ENCODE peak calls at places on chromosomes 6 and 20, in four cellular contexts. X is A549, S is HepG2, Q is H1. E is an unnamed sample.

GRCh38 chr6:161917645-161918044 is 643.8 kb upstream of the AGPAT4 start:
- DNase-seq in X (no peak), Q (no peak), S (no peak), E (no peak)

GRCh38 chr6:14211596-14211961 is 94.0 kb downstream of the CD83 start:
- DNase-seq in X (no peak), S (peak), Q (peak), E (peak)

GRCh38 chr20:40046703-40047102 is 642.3 kb downstream of the MAFB start:
- DNase-seq in Q (no peak), S (no peak), X (no peak), E (no peak)

GRCh38 chr6:7468382-7469081 is 72.9 kb upstream of the DSP start:
- DNase-seq in Q (no peak), S (no peak), X (peak), E (peak)

GRCh38 chr20:62876826-62877728 is 15.5 kb upstream of the TCFL5 start:
- DNase-seq in Q (no peak), X (no peak), S (no peak), E (no peak)

GRCh38 chr6:149275621-149276020 is 41.9 kb upstream of the TAB2 start:
- DNase-seq in X (no peak), S (no peak), Q (no peak), E (no peak)

GRCh38 chr6:3540980-3541379 is 84.1 kb upstream of the SLC22A23 start:
- DNase-seq in Q (no peak), X (no peak), S (no peak), E (no peak)

GRCh38 chr6:52992980-52993379 is 2.1 kb downstream of the GSTA4 start:
- DNase-seq in S (no peak), Q (no peak), X (no peak), E (no peak)

GRCh38 chr20:50107086-50107645 is 5.8 kb downstream of the UBE2V1 start:
- DNase-seq in Q (no peak), X (no peak), S (no peak), E (no peak)

GRCh38 chr20:60694763-60695162 is 557.3 kb upstream of the CDH4 start:
- DNase-seq in Q (no peak), S (no peak), X (no peak), E (no peak)

GRCh38 chr6:34484899-34485298 is 19.0 kb downstream of the PACSIN1 start:
- DNase-seq in S (no peak), Q (no peak), X (no peak), E (peak)

GRCh38 chr6:108473197-108473596 is 87.5 kb upstream of the FOXO3 start:
- DNase-seq in Q (no peak), S (no peak), X (no peak), E (no peak)

GRCh38 chr20:25042531-25043498 is 15.1 kb downstream of the ACSS1 start:
- DNase-seq in S (no peak), X (no peak), Q (no peak), E (no peak)

GRCh38 chr6:132060591-132060990 is 109.4 kb upstream of the CCN2 start:
- DNase-seq in S (peak), X (peak), Q (no peak), E (no peak)

GRCh38 chr6:127464161-127464880 is 5.1 kb upstream of the KIAA0408 start:
- DNase-seq in X (no peak), Q (no peak), S (no peak), E (no peak)

GRCh38 chr20:35657271-35657670 is 7.4 kb downstream of the CPNE1 start:
- DNase-seq in X (no peak), Q (no peak), S (no peak), E (no peak)

GRCh38 chr20:53691811-53692192 is 98.2 kb upstream of the ZNF217 start:
- DNase-seq in S (no peak), Q (no peak), X (no peak), E (no peak)

GRCh38 chr20:24102749-24103148 is 114.2 kb upstream of the GGTLC1 start:
- DNase-seq in S (no peak), X (peak), Q (no peak), E (no peak)

GRCh38 chr6:20907486-20908071 is 373.3 kb downstream of the CDKAL1 start:
- DNase-seq in S (no peak), Q (no peak), X (no peak), E (peak)

GRCh38 chr6:105310371-105310770 is 92.5 kb downstream of the PREP start:
- DNase-seq in Q (no peak), S (no peak), X (no peak), E (no peak)

GRCh38 chr6:52162940-52163908 is 23.0 kb upstream of the IL17A start:
- DNase-seq in X (peak), Q (no peak), S (peak), E (no peak)

GRCh38 chr20:36209921-36210320 is 26.4 kb upstream of the AAR2 start:
- DNase-seq in Q (no peak), S (no peak), X (no peak), E (no peak)

GRCh38 chr6:5344038-5344437 is 82.7 kb downstream of the FARS2 start:
- DNase-seq in X (no peak), Q (no peak), S (no peak), E (no peak)

GRCh38 chr20:17140894-17141293 is 85.9 kb upstream of the PCSK2 start:
- DNase-seq in Q (no peak), S (no peak), X (no peak), E (no peak)

GRCh38 chr6:26195924-26196845 is 109.0 kb downstream of the HFE start:
- DNase-seq in X (no peak), S (peak), Q (no peak), E (no peak)

GRCh38 chr20:54680872-54681297 is 205.5 kb downstream of the DOK5 start:
- DNase-seq in Q (no peak), X (peak), S (peak), E (peak)

GRCh38 chr6:30990422-30991086 is 7.0 kb downstream of the MUC21 start:
- DNase-seq in X (no peak), Q (no peak), S (no peak), E (no peak)

GRCh38 chr20:12577213-12577612 is 431.6 kb upstream of the SPTLC3 start:
- DNase-seq in S (no peak), Q (no peak), X (no peak), E (no peak)

GRCh38 chr20:12575352-12576095 is 433.2 kb upstream of the SPTLC3 start:
- DNase-seq in S (no peak), Q (no peak), X (no peak), E (no peak)

GRCh38 chr20:12570371-12570770 is 438.4 kb upstream of the SPTLC3 start:
- DNase-seq in Q (peak), S (peak), X (peak), E (no peak)

DNA sequence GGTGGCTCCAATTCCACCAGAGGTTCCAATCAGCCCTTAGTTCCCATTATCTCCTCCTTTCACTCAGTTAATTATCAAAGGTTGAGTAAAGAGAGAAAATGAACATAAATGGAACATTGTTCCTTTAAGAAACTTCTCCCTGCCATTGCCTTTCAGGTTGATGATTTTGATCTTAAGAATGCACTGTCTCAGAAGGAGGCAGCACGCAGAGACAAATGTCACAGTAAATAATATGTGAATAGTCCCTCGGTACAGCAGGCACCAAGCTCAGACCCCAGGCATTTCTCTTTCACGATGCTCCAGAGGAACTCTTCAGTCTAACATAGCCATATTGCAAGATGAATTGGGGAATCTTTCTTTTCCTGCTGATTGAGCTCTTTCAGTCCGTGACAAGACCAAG is 435.3 kb upstream of the SPTLC3 start:
- DNase-seq in X (no peak), Q (no peak), S (no peak), E (no peak)
- TF ChIP-seq EP300 in X (no peak), Q (no peak), S (no peak), E (no peak)

GRCh38 chr6:158718431-158719126 is 68.7 kb downstream of the SYTL3 start:
- DNase-seq in S (peak), X (peak), Q (peak), E (peak)
- TF ChIP-seq PHF8 in S (no peak), X (no peak), Q (no peak), E (no peak)

GRCh38 chr20:31578448-31579138 is 26.5 kb upstream of the ID1 start:
- DNase-seq in X (no peak), S (no peak), Q (no peak), E (no peak)
- TF ChIP-seq EP300 in X (no peak), S (no peak), Q (no peak), E (no peak)

GRCh38 chr6:6452002-6452401 is 131.5 kb upstream of the F13A1 start:
- DNase-seq in X (no peak), Q (no peak), S (no peak), E (no peak)
- TF ChIP-seq PHF8 in X (no peak), Q (no peak), S (no peak), E (no peak)

GRCh38 chr6:158865769-158866168 is 46.6 kb upstream of the EZR start:
- DNase-seq in X (no peak), Q (no peak), S (no peak), E (no peak)

GRCh38 chr6:158869604-158870417 is 50.6 kb upstream of the EZR start:
- DNase-seq in Q (peak), S (no peak), X (peak), E (peak)

GRCh38 chr6:158868122-158868480 is 48.9 kb upstream of the EZR start:
- DNase-seq in Q (no peak), S (no peak), X (no peak), E (no peak)

GRCh38 chr6:158869010-158869603 is 49.9 kb upstream of the EZR start:
- DNase-seq in Q (no peak), X (peak), S (no peak), E (peak)

DNA sequence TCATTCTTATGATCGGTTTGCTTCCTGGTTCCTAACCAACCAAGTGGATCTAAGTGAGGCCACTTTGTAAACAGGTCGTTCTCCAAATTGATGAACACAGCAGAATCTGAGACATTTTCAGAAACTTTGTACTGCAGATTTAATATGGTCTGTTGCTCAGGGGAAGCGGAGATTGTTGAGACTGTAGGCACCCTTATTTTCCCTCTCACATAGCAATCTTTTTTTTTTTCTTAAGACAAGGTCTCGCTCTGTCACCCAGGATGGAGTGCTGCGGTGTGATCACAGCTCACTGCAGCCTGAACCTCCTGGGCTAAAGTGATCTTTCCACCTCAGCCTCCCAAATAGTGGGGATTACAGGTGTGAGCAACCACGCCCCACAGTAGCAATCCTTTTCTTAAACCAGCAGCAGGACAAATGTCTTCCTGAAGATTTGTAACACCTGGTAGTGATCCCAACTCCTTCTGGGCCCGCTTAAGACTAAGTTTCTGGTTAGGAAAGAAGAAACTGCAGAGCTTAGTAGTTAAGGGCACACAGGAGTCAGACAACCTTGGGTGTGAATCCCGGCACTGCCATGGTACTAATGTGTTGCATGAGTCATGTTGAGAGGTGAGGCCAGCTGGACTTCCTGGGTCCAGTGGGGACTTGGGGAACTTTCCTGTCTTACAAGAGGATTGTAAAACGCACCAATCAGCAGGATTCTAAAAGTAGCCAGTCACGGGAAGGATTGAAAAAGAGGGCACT is 48.4 kb upstream of the EZR start:
- DNase-seq in X (peak), S (no peak), Q (no peak), E (no peak)
- TF ChIP-seq EP300 in X (no peak), S (no peak), Q (no peak), E (no peak)

GRCh38 chr6:32075781-32076494 is 33.2 kb downstream of the TNXB start:
- DNase-seq in Q (no peak), S (no peak), X (no peak), E (no peak)

GRCh38 chr6:32082951-32083350 is 26.2 kb downstream of the TNXB start:
- DNase-seq in X (peak), S (no peak), Q (no peak), E (no peak)

GRCh38 chr6:32081676-32082075 is 27.5 kb downstream of the TNXB start:
- DNase-seq in X (no peak), Q (no peak), S (no peak), E (no peak)

GRCh38 chr6:32081168-32081624 is 27.9 kb downstream of the TNXB start:
- DNase-seq in X (no peak), Q (no peak), S (no peak), E (peak)

GRCh38 chr6:32079566-32080290 is 29.4 kb downstream of the TNXB start:
- DNase-seq in X (no peak), Q (no peak), S (no peak), E (no peak)
- TF ChIP-seq PHF8 in X (no peak), Q (no peak), S (no peak), E (no peak)

GRCh38 chr6:38400764-38401163 is 239.0 kb downstream of the BTBD9 start:
- DNase-seq in S (no peak), X (no peak), Q (no peak), E (no peak)

GRCh38 chr6:38404355-38404754 is 235.4 kb downstream of the BTBD9 start:
- DNase-seq in Q (no peak), S (peak), X (no peak), E (no peak)

GRCh38 chr6:38400101-38400500 is 239.6 kb downstream of the BTBD9 start:
- DNase-seq in Q (no peak), X (no peak), S (no peak), E (no peak)

DNA sequence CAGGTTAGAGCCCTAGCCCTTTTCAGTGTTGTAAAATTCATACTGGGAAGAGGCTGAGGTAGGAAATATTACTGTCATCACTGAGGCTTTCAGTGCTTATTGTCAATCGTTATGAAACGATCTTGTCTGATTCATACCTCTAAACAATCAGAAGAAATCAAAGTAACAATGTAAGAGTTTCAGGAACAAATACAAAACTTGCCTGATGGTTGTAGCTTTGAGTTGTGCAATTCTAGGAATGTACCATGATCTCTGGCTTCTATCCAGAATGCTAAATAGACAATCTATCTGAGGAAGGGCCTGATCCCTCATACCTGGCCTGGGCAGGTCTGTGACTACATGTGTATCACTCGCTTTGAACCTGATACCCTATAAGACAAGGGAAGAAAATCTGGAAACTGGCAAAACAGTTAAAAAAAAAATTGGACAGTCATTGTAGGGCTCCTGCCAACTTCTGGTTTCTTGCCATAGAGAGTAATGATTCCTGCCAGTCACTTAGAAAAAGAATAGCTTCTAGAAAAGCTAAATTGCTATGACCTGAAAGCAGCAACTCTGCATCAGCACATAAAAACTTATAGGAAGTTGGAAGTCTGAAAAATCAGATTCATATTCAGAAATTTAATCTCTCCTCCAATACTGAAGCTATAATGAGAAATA is 234.7 kb downstream of the BTBD9 start:
- DNase-seq in S (peak), Q (no peak), X (peak), E (no peak)
- TF ChIP-seq EP300 in S (peak), Q (no peak), X (no peak), E (no peak)

GRCh38 chr20:38402089-38402488 is 33.0 kb downstream of the SNHG17 start:
- DNase-seq in Q (no peak), S (no peak), X (no peak), E (no peak)
- TF ChIP-seq PHF8 in Q (no peak), S (no peak), X (no peak), E (no peak)

E was measured in K562.